ENCODE peak calls at places on chromosomes 4 and X, in four cellular contexts. K is upper lobe of right lung, E is GM12865, N is esophagus muscularis mucosa. S is an unnamed sample.

GRCh38 chrX:149982310-149982709 is 44.0 kb upstream of the EOLA2 start:
- DNase-seq in K (no peak), N (no peak), E (no peak), S (no peak)

GRCh38 chrX:13487731-13488505 is 81.5 kb upstream of the EGFL6 start:
- DNase-seq in N (no peak), K (no peak), E (peak; percentile 79), S (peak; percentile 60)

GRCh38 chr4:5267418-5267817 is 216.1 kb downstream of the STK32B start:
- DNase-seq in E (no peak), K (no peak), N (no peak), S (no peak)

GRCh38 chr4:69589884-69590283 is 49.6 kb downstream of the UGT2A2 start:
- DNase-seq in E (no peak), N (no peak), K (no peak), S (no peak)

GRCh38 chr4:13432453-13432852 is 51.7 kb downstream of the RAB28 start:
- DNase-seq in K (no peak), E (no peak), N (no peak), S (no peak)

GRCh38 chrX:40471965-40472648 is 108.7 kb upstream of the ATP6AP2 start:
- DNase-seq in N (no peak), E (peak; percentile 62), K (peak; percentile 60), S (peak; percentile 42)

GRCh38 chrX:57286507-57287251 is at the start of gene FAAH2:
- DNase-seq in N (no peak), E (peak; percentile 40), K (peak; percentile 85), S (peak; percentile 56)

GRCh38 chr4:145938618-145939177 is at the start of gene ZNF827:
- DNase-seq in E (peak; percentile 90), K (peak; percentile 79), N (no peak), S (peak; percentile 82)

GRCh38 chrX:40105791-40106676 is 8.3 kb upstream of the BCOR start:
- DNase-seq in K (peak; percentile 88), N (no peak), E (peak; percentile 76), S (peak; percentile 80)

GRCh38 chrX:138128025-138128671 is 562.2 kb downstream of the ZIC3 start:
- DNase-seq in N (no peak), K (no peak), E (peak; percentile 37), S (no peak)

GRCh38 chr4:158169516-158169915 is 3.3 kb downstream of the GASK1B start:
- DNase-seq in K (no peak), N (no peak), E (no peak), S (no peak)

GRCh38 chr4:116573540-116573939 is 511.8 kb downstream of the TRAM1L1 start:
- DNase-seq in K (no peak), E (no peak), N (no peak), S (no peak)

GRCh38 chrX:47749185-47749967 is 87.3 kb upstream of the ZNF81 start:
- DNase-seq in N (no peak), K (no peak), E (peak; percentile 27), S (no peak)

GRCh38 chr4:146104541-146104940 is 71.0 kb upstream of the LSM6 start:
- DNase-seq in K (no peak), E (no peak), N (peak; percentile 45), S (no peak)

GRCh38 chr4:86043755-86044592 is 315.9 kb downstream of the MAPK10 start:
- DNase-seq in N (no peak), E (peak; percentile 52), K (no peak), S (peak; percentile 12)

GRCh38 chr4:151771664-151772063 is 10.9 kb upstream of the GATB start:
- DNase-seq in K (no peak), N (no peak), E (no peak), S (no peak)

GRCh38 chrX:110167952-110168451 is 149.9 kb downstream of the AMMECR1 start:
- DNase-seq in N (no peak), K (peak; percentile 64), E (peak; percentile 36), S (peak; percentile 58)

GRCh38 chr4:174318829-174319764 is 35.4 kb downstream of the CEP44 start:
- DNase-seq in N (no peak), E (peak; percentile 44), K (no peak), S (no peak)

GRCh38 chr4:185921583-185922555 is 109.9 kb upstream of the SORBS2 start:
- DNase-seq in N (no peak), K (no peak), E (no peak), S (no peak)

GRCh38 chr4:10917475-10918103 is 233.0 kb upstream of the CLNK start:
- DNase-seq in E (no peak), K (no peak), N (no peak), S (no peak)

GRCh38 chr4:134393592-134393991 is 192.0 kb upstream of the PABPC4L start:
- DNase-seq in N (no peak), E (no peak), K (no peak), S (no peak)

GRCh38 chrX:117059848-117060247 is 597.1 kb upstream of the CT83 start:
- DNase-seq in E (no peak), N (no peak), K (no peak), S (no peak)

GRCh38 chrX:117063224-117063623 is 600.4 kb upstream of the CT83 start:
- DNase-seq in N (no peak), E (no peak), K (no peak), S (no peak)
- TF ChIP-seq CTCF in N (no peak), E (no peak), K (no peak), S (no peak)

GRCh38 chrX:86133761-86134160 is 14.5 kb upstream of the DACH2 start:
- DNase-seq in E (peak; percentile 10), K (no peak), N (no peak), S (no peak)
- TF ChIP-seq CTCF in E (peak; percentile 26), K (peak; percentile 46), N (peak; percentile 44), S (peak; percentile 21)

GRCh38 chrX:42678133-42678532 is 99.8 kb downstream of the PPP1R2C start:
- DNase-seq in N (no peak), E (no peak), K (no peak), S (no peak)

GRCh38 chrX:42686296-42686695 is 91.7 kb downstream of the PPP1R2C start:
- DNase-seq in E (no peak), K (no peak), N (no peak), S (no peak)

GRCh38 chrX:42684062-42684461 is 93.9 kb downstream of the PPP1R2C start:
- DNase-seq in E (no peak), N (no peak), K (no peak), S (no peak)

GRCh38 chrX:42680651-42681050 is 97.3 kb downstream of the PPP1R2C start:
- DNase-seq in E (no peak), K (no peak), N (no peak), S (no peak)
- TF ChIP-seq CTCF in E (no peak), K (no peak), N (no peak), S (no peak)

DNA sequence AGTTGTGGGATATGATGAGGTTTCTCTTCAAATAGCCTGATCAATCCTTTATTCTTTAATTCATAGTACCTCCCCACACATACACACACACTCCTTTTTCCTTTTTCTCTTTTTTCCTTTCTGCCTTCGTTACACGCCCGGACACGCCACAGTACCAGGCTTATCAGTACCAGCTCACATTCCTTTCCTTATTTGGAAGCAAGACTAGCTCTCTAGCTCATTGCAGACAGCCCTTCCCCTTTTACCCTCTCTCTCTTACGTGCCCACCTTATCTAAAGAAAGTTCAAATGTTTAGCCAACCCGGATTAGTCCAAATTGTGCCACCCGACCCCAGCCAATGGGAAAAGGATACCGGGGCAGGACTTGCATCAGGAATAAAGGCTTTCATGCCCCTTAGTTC is 194.7 kb upstream of the VCX3A start:
- DNase-seq in K (no peak), N (no peak), E (no peak), S (no peak)
- TF ChIP-seq CTCF in K (no peak), N (no peak), E (no peak), S (no peak)

GRCh38 chr4:107518076-107518475 is 202.0 kb downstream of the PAPSS1 start:
- DNase-seq in N (no peak), E (no peak), K (no peak), S (no peak)

GRCh38 chr4:107520368-107520767 is 199.7 kb downstream of the PAPSS1 start:
- DNase-seq in E (no peak), N (no peak), K (no peak), S (no peak)

DNA sequence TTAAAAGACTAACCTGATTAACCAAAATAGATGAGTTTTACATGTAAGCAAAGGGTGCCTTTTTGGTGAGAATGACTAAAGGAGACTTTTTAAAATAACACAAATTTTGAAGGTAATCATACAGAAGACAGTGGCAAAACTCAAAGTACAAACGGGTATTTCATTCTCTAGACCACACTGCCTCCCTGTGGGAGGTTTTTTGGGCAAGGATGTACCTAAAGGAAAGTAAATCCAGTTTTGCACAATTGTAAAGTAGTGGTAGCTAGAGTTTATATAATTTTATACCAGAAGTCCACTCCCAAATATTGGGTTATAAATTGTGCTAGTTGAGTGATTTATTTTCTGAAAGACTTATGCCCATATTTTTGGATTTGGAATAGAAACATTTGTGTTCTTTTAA is 201.0 kb downstream of the PAPSS1 start:
- DNase-seq in K (no peak), E (peak; percentile 14), N (no peak), S (peak; percentile 13)
- TF ChIP-seq CTCF in K (peak; percentile 36), E (peak; percentile 28), N (peak; percentile 29), S (no peak)

DNA sequence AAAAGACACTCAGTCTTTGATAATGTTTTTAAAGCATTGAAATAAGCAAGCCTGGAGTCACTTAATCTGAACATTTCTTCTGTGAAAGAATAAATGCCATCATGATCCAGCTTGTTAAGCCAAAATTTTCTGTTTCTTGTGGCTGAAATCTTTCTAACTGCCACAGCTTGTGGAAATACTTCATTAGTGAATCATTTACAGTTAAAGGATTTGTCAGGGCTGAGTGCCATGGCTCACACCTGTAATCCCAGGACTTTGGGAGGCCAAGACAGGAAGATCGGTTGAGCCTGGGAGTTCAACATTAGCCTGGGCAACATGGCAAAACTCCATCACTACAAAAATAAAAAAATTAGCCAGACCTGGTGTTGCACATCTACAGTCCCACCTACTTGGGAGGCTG is 93.3 kb upstream of the PDE5A start:
- DNase-seq in K (no peak), N (no peak), E (no peak), S (no peak)
- TF ChIP-seq CTCF in K (no peak), N (no peak), E (no peak), S (no peak)

DNA sequence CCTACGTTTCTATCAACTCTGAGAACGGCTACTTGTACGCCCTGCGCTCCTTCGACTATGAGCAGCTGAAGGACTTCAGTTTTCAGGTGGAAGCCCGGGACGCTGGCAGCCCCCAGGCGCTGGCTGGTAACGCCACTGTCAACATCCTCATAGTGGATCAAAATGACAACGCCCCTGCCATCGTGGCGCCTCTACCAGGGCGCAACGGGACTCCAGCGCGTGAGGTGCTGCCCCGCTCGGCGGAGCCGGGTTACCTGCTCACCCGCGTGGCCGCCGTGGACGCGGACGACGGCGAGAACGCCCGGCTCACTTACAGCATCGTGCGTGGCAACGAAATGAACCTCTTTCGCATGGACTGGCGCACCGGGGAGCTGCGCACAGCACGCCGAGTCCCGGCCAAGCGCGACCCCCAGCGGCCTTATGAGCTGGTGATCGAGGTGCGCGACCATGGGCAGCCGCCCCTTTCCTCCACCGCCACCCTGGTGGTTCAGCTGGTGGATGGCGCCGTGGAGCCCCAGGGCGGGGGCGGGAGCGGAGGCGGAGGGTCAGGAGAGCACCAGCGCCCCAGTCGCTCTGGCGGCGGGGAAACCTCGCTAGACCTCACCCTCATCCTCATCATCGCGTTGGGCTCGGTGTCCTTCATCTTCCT is 2.7 kb downstream of the PCDH10 start:
- DNase-seq in K (no peak), E (no peak), N (no peak), S (peak; percentile 7)
- TF ChIP-seq CTCF in K (no peak), E (no peak), N (no peak), S (no peak)

DNA sequence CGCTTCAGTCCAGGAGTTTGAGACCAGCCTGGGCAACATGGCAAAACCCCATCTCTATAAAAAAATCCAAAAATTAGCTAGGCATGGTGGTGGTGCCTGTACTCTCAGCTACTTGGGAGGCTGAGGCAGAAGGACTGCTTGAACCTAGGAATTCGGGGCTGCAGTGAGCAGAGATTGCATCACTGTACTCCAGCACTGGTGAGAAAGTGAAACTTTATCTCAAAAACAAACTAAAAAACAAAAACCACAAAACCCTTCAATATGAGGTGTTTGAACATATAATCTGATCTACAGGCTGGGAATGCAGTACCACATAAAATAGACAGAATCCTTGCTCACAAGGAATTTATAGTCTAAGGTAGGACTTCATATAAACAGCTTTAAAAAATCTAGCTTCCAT is 103.9 kb downstream of the PDS5A start:
- DNase-seq in E (peak; percentile 15), N (no peak), K (no peak), S (no peak)
- TF ChIP-seq CTCF in E (no peak), N (no peak), K (no peak), S (no peak)

S was measured in activated CD8-positive, alpha-beta T cell treated with anti-CD3 and anti-CD28 coated beads for 36 hours.